ENCODE peak calls at places on chromosome 12, in nine cellular contexts. H is fibroblast of lung, L is HFFc6, G is type B pancreatic cell, J is GM23338, P is sigmoid colon, Y is body of pancreas, U is adrenal gland, S is heart left ventricle. I is an unnamed sample.

GRCh38 chr12:113049976-113050742 is 6.4 kb upstream of the DTX1 start:
- DNase-seq in H (no peak), L (no peak), G (no peak), J (peak), P (no peak), Y (peak), U (no peak), S (no peak), I (no peak)

GRCh38 chr12:117855165-117855564 is 113.6 kb downstream of the KSR2 start:
- DNase-seq in H (no peak), L (no peak), G (no peak), J (no peak), P (no peak), Y (no peak), U (no peak), S (no peak), I (no peak)

GRCh38 chr12:90085491-90086274 is 377.0 kb upstream of the ATP2B1 start:
- DNase-seq in H (peak), L (no peak), G (no peak), J (no peak), P (no peak), Y (no peak), U (no peak), S (no peak), I (no peak)

GRCh38 chr12:59403259-59403932 is 192.4 kb upstream of the SLC16A7 start:
- DNase-seq in H (peak), L (peak), G (no peak), J (peak), P (no peak), Y (peak), U (peak), S (no peak), I (peak)

GRCh38 chr12:65518771-65519170 is 240.3 kb downstream of the MSRB3 start:
- DNase-seq in H (no peak), L (peak), G (no peak), J (no peak), P (no peak), Y (no peak), U (no peak), S (no peak), I (no peak)

GRCh38 chr12:131218291-131219172 is 264.8 kb downstream of the ADGRD1 start:
- DNase-seq in H (no peak), L (no peak), G (no peak), J (peak), P (no peak), Y (peak), U (no peak), S (no peak), I (no peak)

GRCh38 chr12:113070117-113070906 is 13.8 kb downstream of the DTX1 start:
- DNase-seq in H (no peak), L (no peak), G (no peak), J (no peak), P (no peak), Y (no peak), U (no peak), S (peak), I (no peak)

GRCh38 chr12:52042706-52043385 is 8.4 kb upstream of the NR4A1 start:
- DNase-seq in H (no peak), L (no peak), G (no peak), J (no peak), P (peak), Y (no peak), U (no peak), S (no peak), I (no peak)

GRCh38 chr12:41274643-41275042 is 86.5 kb downstream of the PDZRN4 start:
- DNase-seq in H (no peak), L (no peak), G (no peak), J (no peak), P (no peak), Y (no peak), U (no peak), S (no peak), I (no peak)

GRCh38 chr12:2301531-2302461 is 249.0 kb downstream of the CACNA1C start:
- DNase-seq in H (peak), L (peak), G (no peak), J (no peak), P (peak), Y (no peak), U (peak), S (peak), I (peak)

GRCh38 chr12:1644523-1645438 is 15.8 kb downstream of the WNT5B start:
- DNase-seq in H (peak), L (peak), G (no peak), J (no peak), P (peak), Y (peak), U (peak), S (peak), I (peak)

GRCh38 chr12:18242380-18243089 is 18.8 kb upstream of the PIK3C2G start:
- DNase-seq in H (no peak), L (no peak), G (no peak), J (no peak), P (no peak), Y (no peak), U (no peak), S (no peak), I (no peak)

DNA sequence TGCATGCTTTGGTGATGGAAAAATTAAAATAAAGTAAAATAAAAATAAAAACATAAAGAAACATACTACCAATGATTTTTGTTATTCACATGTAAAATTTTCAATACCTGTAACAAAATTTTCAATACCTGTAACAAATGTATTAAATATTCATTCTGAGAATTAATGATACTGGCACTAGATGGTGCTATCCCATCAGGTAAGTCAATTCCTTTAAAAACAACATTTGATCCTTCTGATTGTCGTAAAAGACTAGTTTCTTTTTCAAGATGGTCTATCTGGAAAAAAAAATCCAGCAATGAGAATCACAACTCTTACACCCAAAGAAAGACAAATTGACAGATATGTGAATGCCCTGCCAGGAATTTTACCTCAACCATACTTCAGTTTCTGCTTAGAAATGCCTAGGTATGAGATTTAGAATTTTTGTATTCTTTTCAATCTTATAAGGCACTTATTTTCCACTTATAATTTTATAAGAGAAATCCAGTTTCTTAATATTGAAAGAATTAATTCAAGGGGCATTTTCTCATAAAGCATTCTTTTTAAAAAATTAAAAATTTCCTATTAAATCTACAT is 30.7 kb downstream of the CEP290 start:
- DNase-seq in H (peak), L (peak), G (no peak), J (peak), P (no peak), Y (no peak), U (no peak), S (no peak), I (peak)
- TF ChIP-seq CTCF in H (no peak), L (peak), G (peak), J (no peak), P (no peak), Y (peak), U (peak), S (peak), I (peak)

GRCh38 chr12:56257491-56258067 is 605 bp downstream of the ANKRD52 start:
- DNase-seq in H (no peak), L (no peak), G (no peak), J (peak), P (no peak), Y (peak), U (no peak), S (no peak), I (no peak)
- TF ChIP-seq CTCF in H (no peak), L (peak), G (no peak), J (no peak), P (no peak), Y (no peak), U (no peak), S (no peak), I (peak)

DNA sequence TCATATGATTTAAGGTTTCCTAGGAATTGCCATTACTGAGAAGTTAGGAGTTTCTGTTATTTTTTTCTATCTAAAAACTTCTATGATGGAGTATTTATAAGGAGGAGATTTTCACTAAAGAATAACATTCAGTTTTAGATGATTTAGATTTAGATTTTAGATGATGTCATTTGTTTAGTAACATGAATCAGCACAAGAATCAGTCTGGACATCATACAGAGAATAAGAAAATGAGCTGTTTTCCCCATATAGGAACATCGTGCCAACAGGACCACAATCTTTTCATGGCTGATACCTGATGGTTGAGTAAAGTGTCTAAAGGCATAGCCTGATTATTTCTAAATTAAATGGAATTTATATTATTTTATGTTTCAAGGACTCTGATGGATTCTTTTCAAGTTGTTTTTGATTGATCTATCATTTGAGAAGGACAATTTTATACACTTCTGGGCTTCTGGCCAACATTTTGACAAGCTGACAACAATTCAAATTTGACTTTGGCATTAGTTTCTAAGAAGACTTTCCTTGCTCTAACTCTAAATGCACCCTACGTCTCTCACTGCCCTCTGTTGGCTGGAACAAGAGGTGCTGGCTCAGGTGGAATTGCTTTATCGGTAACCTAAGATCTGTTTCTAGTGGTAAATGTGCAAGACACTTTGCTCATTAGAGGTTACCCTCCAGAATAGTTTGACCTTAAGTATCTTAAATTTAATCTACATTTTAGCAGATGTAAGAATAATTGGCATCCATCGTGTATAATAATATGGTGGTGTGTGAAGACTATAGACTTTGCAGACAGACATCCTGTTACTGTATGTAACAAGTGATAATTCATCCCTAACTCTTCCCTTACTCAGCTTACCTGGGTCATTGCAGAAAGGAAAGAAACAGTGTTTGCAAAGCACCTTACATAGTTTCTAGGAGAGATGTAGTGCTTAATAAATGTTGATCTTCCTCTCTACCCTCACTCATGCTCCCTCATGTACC is 42.8 kb upstream of the CPSF6 start:
- DNase-seq in H (peak), L (peak), G (no peak), J (peak), P (no peak), Y (no peak), U (peak), S (no peak), I (no peak)
- TF ChIP-seq CTCF in H (peak), L (peak), G (peak), J (peak), P (no peak), Y (peak), U (peak), S (no peak), I (peak)

DNA sequence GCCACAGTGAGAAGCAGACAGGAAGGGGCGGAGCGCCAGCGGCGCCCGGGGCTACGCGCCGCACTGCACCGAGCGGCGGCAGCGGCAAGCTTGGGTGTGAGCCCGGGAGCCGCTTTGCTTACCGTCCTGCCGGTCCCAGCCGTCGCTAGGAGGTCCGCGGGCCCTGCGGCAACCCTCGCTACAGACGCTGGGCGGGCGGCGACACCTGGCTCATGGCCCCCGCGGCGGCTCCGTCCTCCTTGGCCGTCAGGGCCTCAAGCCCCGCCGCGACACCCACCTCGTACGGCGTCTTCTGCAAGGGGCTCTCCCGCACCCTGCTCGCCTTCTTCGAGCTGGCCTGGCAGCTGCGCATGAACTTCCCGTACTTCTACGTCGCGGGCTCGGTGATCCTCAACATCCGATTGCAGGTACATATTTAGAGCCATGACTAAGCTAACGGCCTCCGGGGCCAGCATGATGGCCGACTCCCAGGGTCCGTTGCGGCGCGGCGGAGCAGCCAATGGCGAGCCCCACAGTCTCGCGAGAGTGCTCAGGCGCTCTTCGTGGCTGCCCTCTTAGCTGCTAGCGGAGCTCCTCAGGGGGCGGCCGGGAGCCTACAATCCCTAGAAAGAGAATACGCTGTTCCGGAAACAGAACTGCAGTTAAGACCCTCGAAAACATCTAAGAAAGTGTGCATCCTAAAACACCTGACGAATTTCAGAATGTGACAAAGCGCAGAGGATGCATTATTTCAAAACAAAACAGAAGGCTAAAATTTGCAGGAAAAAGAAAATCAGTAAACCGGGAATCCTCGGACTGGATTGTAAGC is at the start of gene SMIM10L1:
- DNase-seq in H (peak), L (peak), G (peak), J (peak), P (peak), Y (peak), U (peak), S (peak), I (peak)
- TF ChIP-seq CTCF in H (no peak), L (peak), G (no peak), J (no peak), P (no peak), Y (peak), U (no peak), S (no peak), I (no peak)

GRCh38 chr12:57895337-57896138 is 45.8 kb upstream of the ATP23 start:
- DNase-seq in H (no peak), L (peak), G (no peak), J (no peak), P (no peak), Y (no peak), U (no peak), S (no peak), I (no peak)

GRCh38 chr12:57894577-57895292 is 46.6 kb upstream of the ATP23 start:
- DNase-seq in H (no peak), L (no peak), G (no peak), J (no peak), P (no peak), Y (no peak), U (no peak), S (no peak), I (no peak)

GRCh38 chr12:57896437-57897201 is 44.7 kb upstream of the ATP23 start:
- DNase-seq in H (peak), L (peak), G (peak), J (peak), P (peak), Y (peak), U (peak), S (peak), I (no peak)

GRCh38 chr12:57897296-57897974 is 43.9 kb upstream of the ATP23 start:
- DNase-seq in H (no peak), L (no peak), G (no peak), J (no peak), P (no peak), Y (no peak), U (no peak), S (no peak), I (no peak)

GRCh38 chr12:57896139-57896436 is 45.3 kb upstream of the ATP23 start:
- DNase-seq in H (peak), L (peak), G (no peak), J (peak), P (no peak), Y (no peak), U (no peak), S (no peak), I (no peak)
- TF ChIP-seq CTCF in H (peak), L (peak), G (no peak), J (no peak), P (no peak), Y (peak), U (no peak), S (no peak), I (no peak)

GRCh38 chr12:16076553-16076952 is 165.4 kb downstream of the DERA start:
- DNase-seq in H (peak), L (no peak), G (no peak), J (peak), P (no peak), Y (no peak), U (no peak), S (no peak), I (no peak)
- TF ChIP-seq CTCF in H (no peak), L (peak), G (peak), J (peak), P (no peak), Y (peak), U (no peak), S (no peak), I (peak)

GRCh38 chr12:27009926-27010325 is 4.3 kb downstream of the TM7SF3 start:
- DNase-seq in H (no peak), L (peak), G (no peak), J (no peak), P (no peak), Y (no peak), U (no peak), S (no peak), I (no peak)
- TF ChIP-seq CTCF in H (no peak), L (peak), G (no peak), J (peak), P (no peak), Y (no peak), U (no peak), S (no peak), I (no peak)

GRCh38 chr12:76529226-76529918 is 30.2 kb downstream of the OSBPL8 start:
- DNase-seq in H (no peak), L (no peak), G (no peak), J (no peak), P (no peak), Y (no peak), U (no peak), S (no peak), I (no peak)

GRCh38 chr12:76532520-76532919 is 27.1 kb downstream of the OSBPL8 start:
- DNase-seq in H (no peak), L (no peak), G (no peak), J (no peak), P (no peak), Y (no peak), U (no peak), S (no peak), I (no peak)

GRCh38 chr12:76531056-76531455 is 28.5 kb downstream of the OSBPL8 start:
- DNase-seq in H (no peak), L (no peak), G (no peak), J (no peak), P (no peak), Y (no peak), U (no peak), S (no peak), I (no peak)

GRCh38 chr12:76533331-76533730 is 26.2 kb downstream of the OSBPL8 start:
- DNase-seq in H (no peak), L (no peak), G (no peak), J (no peak), P (no peak), Y (no peak), U (no peak), S (no peak), I (no peak)

GRCh38 chr12:76530531-76530930 is 29.0 kb downstream of the OSBPL8 start:
- DNase-seq in H (no peak), L (no peak), G (no peak), J (no peak), P (no peak), Y (no peak), U (no peak), S (no peak), I (no peak)
- TF ChIP-seq CTCF in H (no peak), L (no peak), G (no peak), J (no peak), P (no peak), Y (no peak), U (no peak), S (no peak), I (no peak)

I was measured in AG09319.